ENCODE peak calls at places on chromosomes 4 and X, in seven cellular contexts. One of them, this sample, is unnamed.

GRCh38 chr4:138192113-138192512 is 50.0 kb downstream of the SLC7A11 start:
- DNase-seq in GM18507: no peak
- DNase-seq in NCI-H2081: no peak
- DNase-seq in GM13976: no peak
- DNase-seq in fibroblast of lung: no peak
- DNase-seq in activated CD4-positive, alpha-beta T cell treated with anti-CD3 and anti-CD28 coated beads, Interleukin-2, amount 10 ng/mL, durations not matched to agents 7 days and 5 days: no peak
- DNase-seq in frontal cortex: no peak
- DNase-seq in this sample: no peak

GRCh38 chr4:184649026-184649970 is at the start of the genes CASP3 and PRIMPOL:
- DNase-seq in fibroblast of lung: peak; percentile 92
- DNase-seq in GM13976: peak; percentile 94
- DNase-seq in GM18507: peak; percentile 73
- DNase-seq in activated CD4-positive, alpha-beta T cell treated with anti-CD3 and anti-CD28 coated beads, Interleukin-2, amount 10 ng/mL, durations not matched to agents 7 days and 5 days: peak; percentile 95
- DNase-seq in NCI-H2081: peak; percentile 87
- DNase-seq in frontal cortex: peak; percentile 82
- DNase-seq in this sample: peak; percentile 95

GRCh38 chr4:25092139-25092538 is 61.4 kb upstream of the LGI2 start:
- DNase-seq in GM13976: no peak
- DNase-seq in fibroblast of lung: no peak
- DNase-seq in activated CD4-positive, alpha-beta T cell treated with anti-CD3 and anti-CD28 coated beads, Interleukin-2, amount 10 ng/mL, durations not matched to agents 7 days and 5 days: no peak
- DNase-seq in NCI-H2081: no peak
- DNase-seq in frontal cortex: no peak
- DNase-seq in GM18507: no peak
- DNase-seq in this sample: no peak

GRCh38 chr4:10128761-10129160 is 12.2 kb upstream of the WDR1 start:
- DNase-seq in GM18507: no peak
- DNase-seq in activated CD4-positive, alpha-beta T cell treated with anti-CD3 and anti-CD28 coated beads, Interleukin-2, amount 10 ng/mL, durations not matched to agents 7 days and 5 days: no peak
- DNase-seq in GM13976: no peak
- DNase-seq in frontal cortex: no peak
- DNase-seq in NCI-H2081: no peak
- DNase-seq in fibroblast of lung: no peak
- DNase-seq in this sample: no peak

GRCh38 chrX:100673397-100673953 is 29.5 kb downstream of the SRPX2 start:
- DNase-seq in NCI-H2081: no peak
- DNase-seq in GM18507: no peak
- DNase-seq in fibroblast of lung: peak; percentile 80
- DNase-seq in activated CD4-positive, alpha-beta T cell treated with anti-CD3 and anti-CD28 coated beads, Interleukin-2, amount 10 ng/mL, durations not matched to agents 7 days and 5 days: no peak
- DNase-seq in frontal cortex: no peak
- DNase-seq in GM13976: no peak
- DNase-seq in this sample: no peak

GRCh38 chr4:98516441-98517323 is 141.7 kb downstream of the TSPAN5 start:
- DNase-seq in GM18507: no peak
- DNase-seq in fibroblast of lung: peak; percentile 50
- DNase-seq in activated CD4-positive, alpha-beta T cell treated with anti-CD3 and anti-CD28 coated beads, Interleukin-2, amount 10 ng/mL, durations not matched to agents 7 days and 5 days: no peak
- DNase-seq in frontal cortex: no peak
- DNase-seq in NCI-H2081: no peak
- DNase-seq in GM13976: no peak
- DNase-seq in this sample: no peak

GRCh38 chr4:95294291-95294690 is 254.5 kb downstream of the UNC5C start:
- DNase-seq in activated CD4-positive, alpha-beta T cell treated with anti-CD3 and anti-CD28 coated beads, Interleukin-2, amount 10 ng/mL, durations not matched to agents 7 days and 5 days: no peak
- DNase-seq in frontal cortex: no peak
- DNase-seq in NCI-H2081: no peak
- DNase-seq in GM18507: no peak
- DNase-seq in fibroblast of lung: no peak
- DNase-seq in GM13976: no peak
- DNase-seq in this sample: no peak

GRCh38 chrX:125977851-125978250 is 188.2 kb downstream of the DCAF12L2 start:
- DNase-seq in frontal cortex: no peak
- DNase-seq in fibroblast of lung: no peak
- DNase-seq in activated CD4-positive, alpha-beta T cell treated with anti-CD3 and anti-CD28 coated beads, Interleukin-2, amount 10 ng/mL, durations not matched to agents 7 days and 5 days: no peak
- DNase-seq in NCI-H2081: no peak
- DNase-seq in GM18507: no peak
- DNase-seq in GM13976: no peak
- DNase-seq in this sample: no peak

GRCh38 chr4:20395160-20395773 is 143.6 kb downstream of the SLIT2 start:
- DNase-seq in activated CD4-positive, alpha-beta T cell treated with anti-CD3 and anti-CD28 coated beads, Interleukin-2, amount 10 ng/mL, durations not matched to agents 7 days and 5 days: peak; percentile 30
- DNase-seq in NCI-H2081: peak; percentile 92
- DNase-seq in GM18507: no peak
- DNase-seq in GM13976: no peak
- DNase-seq in fibroblast of lung: peak; percentile 45
- DNase-seq in frontal cortex: no peak
- DNase-seq in this sample: no peak